ENCODE peak calls at places on chromosomes 4 and X, in eight cellular contexts. One of them, this sample, is unnamed.
A peak's percentile ranks its signal among the peaks of the same experiment; 100 is the strongest.

GRCh38 chrX:153609917-153610833 is 11.2 kb upstream of the CCNQ start:
- DNase-seq in stomach: peak; percentile 69
- DNase-seq in A549: peak; percentile 74
- DNase-seq in lower leg skin: peak; percentile 91
- DNase-seq in adrenal gland: peak; percentile 69
- DNase-seq in Peyer's patch: peak; percentile 84
- DNase-seq in transverse colon: peak; percentile 66
- DNase-seq in uterus: peak; percentile 80
- DNase-seq in this sample: peak; percentile 74

GRCh38 chrX:320126-320783 is 1.7 kb upstream of the GTPBP6 start:
- DNase-seq in stomach: no peak
- DNase-seq in A549: no peak
- DNase-seq in lower leg skin: peak; percentile 89
- DNase-seq in adrenal gland: no peak
- DNase-seq in Peyer's patch: no peak
- DNase-seq in transverse colon: peak; percentile 26
- DNase-seq in uterus: peak; percentile 25
- DNase-seq in this sample: peak; percentile 44

GRCh38 chr4:2793920-2794706 is 1.2 kb downstream of the SH3BP2 start:
- DNase-seq in stomach: peak; percentile 66
- DNase-seq in A549: peak; percentile 57
- DNase-seq in lower leg skin: peak; percentile 90
- DNase-seq in adrenal gland: peak; percentile 67
- DNase-seq in Peyer's patch: peak; percentile 63
- DNase-seq in transverse colon: peak; percentile 58
- DNase-seq in uterus: peak; percentile 24
- DNase-seq in this sample: peak; percentile 64

GRCh38 chrX:105463483-105463882 is 243.0 kb upstream of the TEX13A start:
- DNase-seq in stomach: no peak
- DNase-seq in A549: no peak
- DNase-seq in lower leg skin: no peak
- DNase-seq in adrenal gland: no peak
- DNase-seq in Peyer's patch: no peak
- DNase-seq in transverse colon: no peak
- DNase-seq in uterus: no peak
- DNase-seq in this sample: no peak

GRCh38 chr4:172952052-172952451 is 216.6 kb upstream of the GALNT7 start:
- DNase-seq in stomach: no peak
- DNase-seq in A549: no peak
- DNase-seq in lower leg skin: no peak
- DNase-seq in adrenal gland: no peak
- DNase-seq in Peyer's patch: no peak
- DNase-seq in transverse colon: no peak
- DNase-seq in uterus: no peak
- DNase-seq in this sample: no peak

GRCh38 chrX:103628386-103629290 is at the start of gene TCEAL1:
- DNase-seq in stomach: peak; percentile 58
- DNase-seq in A549: peak; percentile 61
- DNase-seq in lower leg skin: peak; percentile 90
- DNase-seq in adrenal gland: peak; percentile 68
- DNase-seq in Peyer's patch: peak; percentile 88
- DNase-seq in transverse colon: peak; percentile 74
- DNase-seq in uterus: peak; percentile 65
- DNase-seq in this sample: peak; percentile 16

GRCh38 chrX:132216283-132216682 is 3.0 kb downstream of the RAP2C start:
- DNase-seq in stomach: no peak
- DNase-seq in A549: no peak
- DNase-seq in lower leg skin: no peak
- DNase-seq in adrenal gland: no peak
- DNase-seq in Peyer's patch: no peak
- DNase-seq in transverse colon: no peak
- DNase-seq in uterus: no peak
- DNase-seq in this sample: peak; percentile 45

GRCh38 chr4:25089058-25089763 is 58.5 kb upstream of the LGI2 start:
- DNase-seq in stomach: no peak
- DNase-seq in A549: no peak
- DNase-seq in lower leg skin: no peak
- DNase-seq in adrenal gland: no peak
- DNase-seq in Peyer's patch: no peak
- DNase-seq in transverse colon: no peak
- DNase-seq in uterus: no peak
- DNase-seq in this sample: peak; percentile 55

GRCh38 chr4:16269742-16270522 is 43.7 kb upstream of the TAPT1 start:
- DNase-seq in stomach: no peak
- DNase-seq in A549: no peak
- DNase-seq in lower leg skin: no peak
- DNase-seq in adrenal gland: no peak
- DNase-seq in Peyer's patch: no peak
- DNase-seq in transverse colon: no peak
- DNase-seq in uterus: no peak
- DNase-seq in this sample: peak; percentile 91

GRCh38 chr4:76948441-76949292 is 885 bp upstream of the SEPTIN11 start:
- DNase-seq in stomach: peak; percentile 64
- DNase-seq in A549: peak; percentile 62
- DNase-seq in lower leg skin: peak; percentile 94
- DNase-seq in adrenal gland: peak; percentile 67
- DNase-seq in Peyer's patch: peak; percentile 85
- DNase-seq in transverse colon: peak; percentile 81
- DNase-seq in uterus: peak; percentile 73
- DNase-seq in this sample: peak; percentile 19
- TF ChIP-seq POLR2A in stomach: no peak
- TF ChIP-seq POLR2A in A549: no peak
- TF ChIP-seq POLR2A in lower leg skin: no peak
- TF ChIP-seq POLR2A in adrenal gland: no peak
- TF ChIP-seq POLR2A in Peyer's patch: peak; percentile 13
- TF ChIP-seq POLR2A in transverse colon: peak; percentile 19
- TF ChIP-seq POLR2A in uterus: no peak
- TF ChIP-seq POLR2A in this sample: no peak

DNA sequence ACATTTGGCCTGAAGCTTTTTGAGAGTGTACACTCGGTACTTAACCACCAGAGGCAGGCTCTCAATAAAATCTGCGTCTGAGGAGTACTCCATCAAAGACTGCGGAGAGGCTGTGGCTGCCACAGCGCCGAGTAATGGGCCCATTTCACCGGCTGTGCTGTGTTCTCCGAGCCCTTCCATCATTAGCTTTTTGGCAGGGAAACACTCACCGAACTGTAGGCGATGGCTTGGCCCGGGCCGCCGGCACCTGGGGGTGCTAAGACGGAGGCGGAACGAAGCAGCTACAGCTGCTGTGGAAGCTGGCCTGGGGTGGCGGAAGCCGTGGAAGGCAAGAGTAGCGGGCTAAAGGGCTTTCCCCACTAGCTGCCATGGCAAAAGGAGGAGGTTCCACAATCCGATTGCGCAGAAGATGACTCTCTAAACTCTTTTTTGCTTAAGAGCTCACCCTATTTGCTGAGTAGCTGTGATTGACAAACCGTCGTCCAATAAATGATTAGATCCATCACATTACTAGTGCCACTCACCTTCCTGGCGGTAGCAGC is 48.5 kb upstream of the PABPC1L2A start:
- DNase-seq in stomach: no peak
- DNase-seq in A549: peak; percentile 4
- DNase-seq in lower leg skin: no peak
- DNase-seq in adrenal gland: no peak
- DNase-seq in Peyer's patch: no peak
- DNase-seq in transverse colon: no peak
- DNase-seq in uterus: peak; percentile 11
- DNase-seq in this sample: no peak
- H3K4me3 ChIP-seq in stomach: no peak overlapping the region
- H3K4me3 ChIP-seq in A549: no peak overlapping the region
- H3K4me3 ChIP-seq in lower leg skin: no peak overlapping the region
- H3K4me3 ChIP-seq in adrenal gland: no peak overlapping the region
- H3K4me3 ChIP-seq in Peyer's patch: no peak overlapping the region
- H3K4me3 ChIP-seq in transverse colon: no peak overlapping the region
- H3K4me3 ChIP-seq in uterus: no peak overlapping the region
- H3K4me3 ChIP-seq in this sample: no peak overlapping the region

GRCh38 chrX:49100704-49101628 is 21.3 kb upstream of the WDR45 start:
- DNase-seq in stomach: peak; percentile 92
- DNase-seq in A549: peak; percentile 97
- DNase-seq in lower leg skin: peak; percentile 98
- DNase-seq in adrenal gland: peak; percentile 87
- DNase-seq in Peyer's patch: peak; percentile 95
- DNase-seq in transverse colon: peak; percentile 93
- DNase-seq in uterus: peak; percentile 87
- DNase-seq in this sample: peak; percentile 97
- TF ChIP-seq POLR2A in stomach: no peak
- TF ChIP-seq POLR2A in A549: peak; percentile 84
- TF ChIP-seq POLR2A in lower leg skin: no peak
- TF ChIP-seq POLR2A in adrenal gland: no peak
- TF ChIP-seq POLR2A in Peyer's patch: peak; percentile 60
- TF ChIP-seq POLR2A in transverse colon: peak; percentile 72
- TF ChIP-seq POLR2A in uterus: no peak
- TF ChIP-seq POLR2A in this sample: peak; percentile 87

DNA sequence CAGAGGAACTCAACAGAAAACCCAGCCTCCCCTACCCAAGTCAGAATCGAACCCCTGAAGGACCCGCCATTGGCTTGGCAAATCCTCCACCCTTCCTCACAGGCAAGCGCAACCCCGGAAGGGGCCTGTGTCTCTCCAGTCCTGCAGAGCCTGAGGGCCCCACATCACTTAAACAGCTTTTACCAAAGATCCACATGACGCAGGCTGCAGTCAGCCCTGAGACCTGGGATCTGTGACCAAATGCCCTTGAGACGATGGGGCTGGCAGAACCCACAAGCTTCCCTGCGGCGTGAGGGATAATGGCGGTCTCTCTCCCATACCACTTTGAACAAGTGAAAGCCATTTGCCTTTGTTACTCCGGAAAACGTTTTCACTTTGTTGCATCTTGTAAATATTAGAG is 54.9 kb downstream of the ACOX3 start:
- DNase-seq in stomach: no peak
- DNase-seq in A549: no peak
- DNase-seq in lower leg skin: no peak
- DNase-seq in adrenal gland: no peak
- DNase-seq in Peyer's patch: no peak
- DNase-seq in transverse colon: no peak
- DNase-seq in uterus: no peak
- DNase-seq in this sample: no peak
- H3K4me3 ChIP-seq in stomach: no peak overlapping the region
- H3K4me3 ChIP-seq in A549: no peak overlapping the region
- H3K4me3 ChIP-seq in lower leg skin: no peak overlapping the region
- H3K4me3 ChIP-seq in adrenal gland: no peak overlapping the region
- H3K4me3 ChIP-seq in Peyer's patch: no peak overlapping the region
- H3K4me3 ChIP-seq in transverse colon: no peak overlapping the region
- H3K4me3 ChIP-seq in uterus: no peak overlapping the region
- H3K4me3 ChIP-seq in this sample: no peak overlapping the region

GRCh38 chrX:107675823-107676555 is 47.7 kb downstream of the PRPS1 start:
- DNase-seq in stomach: no peak
- DNase-seq in A549: no peak
- DNase-seq in lower leg skin: peak; percentile 85
- DNase-seq in adrenal gland: no peak
- DNase-seq in Peyer's patch: no peak
- DNase-seq in transverse colon: no peak
- DNase-seq in uterus: peak; percentile 45
- DNase-seq in this sample: peak; percentile 93

GRCh38 chrX:107677909-107678308 is 49.6 kb downstream of the PRPS1 start:
- DNase-seq in stomach: no peak
- DNase-seq in A549: no peak
- DNase-seq in lower leg skin: peak; percentile 77
- DNase-seq in adrenal gland: no peak
- DNase-seq in Peyer's patch: no peak
- DNase-seq in transverse colon: no peak
- DNase-seq in uterus: no peak
- DNase-seq in this sample: peak; percentile 34

GRCh38 chrX:107677501-107677901 is 49.2 kb downstream of the PRPS1 start:
- DNase-seq in stomach: no peak
- DNase-seq in A549: no peak
- DNase-seq in lower leg skin: peak; percentile 72
- DNase-seq in adrenal gland: no peak
- DNase-seq in Peyer's patch: no peak
- DNase-seq in transverse colon: no peak
- DNase-seq in uterus: no peak
- DNase-seq in this sample: peak; percentile 51

GRCh38 chrX:107675365-107675654 is 47.0 kb downstream of the PRPS1 start:
- DNase-seq in stomach: no peak
- DNase-seq in A549: no peak
- DNase-seq in lower leg skin: no peak
- DNase-seq in adrenal gland: no peak
- DNase-seq in Peyer's patch: no peak
- DNase-seq in transverse colon: no peak
- DNase-seq in uterus: no peak
- DNase-seq in this sample: no peak

DNA sequence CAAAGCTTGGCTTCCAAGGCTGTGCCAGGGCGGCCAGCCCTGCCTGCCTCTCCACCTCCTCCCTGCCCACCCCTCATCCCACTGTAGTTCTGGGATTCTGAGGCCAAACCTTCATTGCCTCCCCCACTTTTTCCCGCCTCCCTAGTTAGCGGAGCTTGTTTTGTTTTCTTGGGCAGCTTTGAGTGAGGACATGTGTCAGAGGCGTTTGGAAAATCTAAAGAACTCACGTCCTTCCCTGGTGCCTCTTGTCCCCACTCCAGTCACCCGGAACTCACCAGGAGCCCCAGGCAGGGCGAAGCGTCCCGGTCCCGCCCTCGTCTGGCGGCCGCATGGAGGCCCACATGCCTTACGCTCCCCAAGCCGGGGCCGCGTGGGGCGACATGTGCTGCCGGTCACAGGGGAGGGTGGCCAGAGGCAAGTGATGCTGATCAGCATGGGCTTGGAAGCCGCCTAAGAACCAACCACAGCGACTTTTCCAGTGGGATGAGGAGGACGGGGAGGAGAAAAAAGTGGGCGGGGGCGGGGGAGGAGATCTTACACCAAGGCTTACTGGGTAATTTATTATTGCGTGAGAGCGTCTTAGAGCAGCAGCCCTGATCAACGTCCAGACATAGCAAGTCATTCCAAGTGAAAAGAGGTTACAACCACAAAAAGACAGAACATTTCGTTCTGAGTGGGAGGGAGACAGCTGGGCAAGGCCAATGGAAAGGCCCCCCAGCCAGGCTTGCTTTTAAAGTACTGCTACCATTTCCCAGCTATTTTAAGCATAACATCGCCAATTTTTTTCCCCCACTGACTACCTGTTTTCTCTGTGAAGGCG is 48.5 kb downstream of the PRPS1 start:
- DNase-seq in stomach: peak; percentile 77
- DNase-seq in A549: peak; percentile 88
- DNase-seq in lower leg skin: peak; percentile 96
- DNase-seq in adrenal gland: peak; percentile 80
- DNase-seq in Peyer's patch: peak; percentile 87
- DNase-seq in transverse colon: peak; percentile 74
- DNase-seq in uterus: peak; percentile 84
- DNase-seq in this sample: peak; percentile 94
- TF ChIP-seq POLR2A in stomach: no peak
- TF ChIP-seq POLR2A in A549: peak; percentile 34
- TF ChIP-seq POLR2A in lower leg skin: no peak
- TF ChIP-seq POLR2A in adrenal gland: peak; percentile 42
- TF ChIP-seq POLR2A in Peyer's patch: peak; percentile 70
- TF ChIP-seq POLR2A in transverse colon: peak; percentile 82
- TF ChIP-seq POLR2A in uterus: peak; percentile 41
- TF ChIP-seq POLR2A in this sample: peak; percentile 60

GRCh38 chr4:112340048-112340447 is 42.9 kb downstream of the ALPK1 start:
- DNase-seq in stomach: no peak
- DNase-seq in A549: no peak
- DNase-seq in lower leg skin: no peak
- DNase-seq in adrenal gland: no peak
- DNase-seq in Peyer's patch: no peak
- DNase-seq in transverse colon: no peak
- DNase-seq in uterus: no peak
- DNase-seq in this sample: no peak
- H3K4me3 ChIP-seq in stomach: no peak overlapping the region
- H3K4me3 ChIP-seq in A549: no peak overlapping the region
- H3K4me3 ChIP-seq in lower leg skin: no peak overlapping the region
- H3K4me3 ChIP-seq in adrenal gland: no peak overlapping the region
- H3K4me3 ChIP-seq in Peyer's patch: no peak overlapping the region
- H3K4me3 ChIP-seq in transverse colon: no peak overlapping the region
- H3K4me3 ChIP-seq in uterus: no peak overlapping the region
- H3K4me3 ChIP-seq in this sample: no peak overlapping the region

This sample was measured in NB4.